ENCODE peak calls at places on chromosomes 5 and 9, in four cellular contexts. N is PC-3, M is GM23338, L is testis. K is an unnamed sample. For H3K36me3, the result is how much of the 10 kb centered on the place peaks cover.

GRCh38 chr9:115524467-115525059 is 406.6 kb upstream of the TNC start:
- DNase-seq in M (peak), L (peak), N (peak), K (peak)

GRCh38 chr5:170278611-170279500 is 18.7 kb downstream of the LCP2 start:
- DNase-seq in N (no peak), L (no peak), M (peak), K (no peak)

GRCh38 chr5:176929654-176930053 is 30.5 kb upstream of the HK3 start:
- DNase-seq in L (no peak), M (no peak), N (no peak), K (no peak)

GRCh38 chr5:137833463-137833862 is 34.2 kb upstream of the MYOT start:
- DNase-seq in N (peak), M (peak), L (no peak), K (peak)

GRCh38 chr5:116788851-116789403 is 214.3 kb upstream of the SEMA6A start:
- DNase-seq in M (no peak), N (no peak), L (no peak), K (no peak)

GRCh38 chr5:61332891-61333350 is 863 bp downstream of the ZSWIM6 start:
- DNase-seq in M (peak), L (peak), N (peak), K (peak)

GRCh38 chr5:113434889-113435288 is at the start of gene TSSK1B:
- DNase-seq in N (no peak), M (no peak), L (no peak), K (no peak)

GRCh38 chr5:145429170-145429569 is 406.0 kb downstream of the PRELID2 start:
- DNase-seq in L (no peak), N (no peak), M (no peak), K (no peak)

GRCh38 chr5:33650911-33651310 is 210.1 kb downstream of the TARS1 start:
- DNase-seq in N (peak), M (no peak), L (no peak), K (no peak)

GRCh38 chr5:107779472-107779871 is 108.7 kb upstream of the EFNA5 start:
- DNase-seq in M (no peak), N (no peak), L (no peak), K (no peak)

GRCh38 chr5:81750308-81751008 is 439 bp downstream of the SSBP2 start:
- DNase-seq in L (peak), M (peak), N (no peak), K (peak)

GRCh38 chr5:180604271-180604670 is 13.0 kb upstream of the SCGB3A1 start:
- DNase-seq in N (no peak), L (no peak), M (no peak), K (no peak)

GRCh38 chr5:77282337-77283027 is 72.0 kb downstream of the PDE8B start:
- DNase-seq in L (no peak), N (peak), M (peak), K (no peak)

GRCh38 chr9:69745716-69746538 is 13.9 kb downstream of the PTAR1 start:
- DNase-seq in M (peak), L (no peak), N (peak), K (peak)

GRCh38 chr9:117278020-117278419 is 136.8 kb downstream of the ASTN2 start:
- DNase-seq in M (no peak), N (no peak), L (no peak), K (no peak)

GRCh38 chr9:8417341-8417740 is 617.8 kb upstream of the DMAC1 start:
- DNase-seq in L (no peak), N (no peak), M (no peak), K (no peak)

GRCh38 chr9:138112090-138112748 is 234.6 kb downstream of the CACNA1B start:
- DNase-seq in L (no peak), N (no peak), M (no peak), K (no peak)

GRCh38 chr5:137629646-137630045 is 106.2 kb downstream of the KLHL3 start:
- DNase-seq in M (peak), L (no peak), N (peak), K (no peak)

GRCh38 chr9:20729545-20729944 is 45.5 kb downstream of the FOCAD start:
- DNase-seq in N (peak), M (no peak), L (no peak), K (no peak)

GRCh38 chr9:132267660-132268059 is 87.1 kb downstream of the SETX start:
- DNase-seq in M (no peak), N (no peak), L (peak), K (no peak)

GRCh38 chr5:176822426-176823075 is 12.2 kb downstream of the UNC5A start:
- DNase-seq in M (no peak), N (peak), L (no peak), K (peak)

GRCh38 chr5:13994606-13995336 is 50.3 kb upstream of the DNAH5 start:
- DNase-seq in N (no peak), L (no peak), M (no peak), K (no peak)

GRCh38 chr5:115549154-115549553 is 4.6 kb upstream of the FEM1C start:
- DNase-seq in N (peak), L (no peak), M (peak), K (peak)

GRCh38 chr5:41176952-41177351 is 36.4 kb downstream of the C6 start:
- DNase-seq in M (no peak), L (no peak), N (peak), K (no peak)

GRCh38 chr5:107365355-107366109 is 305.2 kb downstream of the EFNA5 start:
- DNase-seq in L (no peak), N (peak), M (peak), K (no peak)

GRCh38 chr9:75976549-75976948 is 86.1 kb downstream of the PCSK5 start:
- DNase-seq in M (no peak), L (no peak), N (no peak), K (no peak)

GRCh38 chr9:101350285-101350684 is 34.5 kb downstream of the BAAT start:
- DNase-seq in N (no peak), L (no peak), M (no peak), K (no peak)

GRCh38 chr9:27673626-27674025 is 100.3 kb upstream of the C9orf72 start:
- DNase-seq in M (no peak), N (no peak), L (no peak), K (no peak)

GRCh38 chr9:131191857-131192256 is 66.5 kb downstream of the NUP214 start:
- DNase-seq in N (no peak), M (no peak), L (no peak), K (no peak)

GRCh38 chr5:135193213-135194125 is 159.4 kb upstream of the PITX1 start:
- DNase-seq in N (peak), L (no peak), M (no peak), K (no peak)

GRCh38 chr9:124040935-124041816 is 29.6 kb downstream of the LHX2 start:
- DNase-seq in M (peak), N (no peak), L (peak), K (peak)

GRCh38 chr5:65263291-65263690 is 218.4 kb downstream of the ADAMTS6 start:
- DNase-seq in L (no peak), N (no peak), M (no peak), K (no peak)

DNA sequence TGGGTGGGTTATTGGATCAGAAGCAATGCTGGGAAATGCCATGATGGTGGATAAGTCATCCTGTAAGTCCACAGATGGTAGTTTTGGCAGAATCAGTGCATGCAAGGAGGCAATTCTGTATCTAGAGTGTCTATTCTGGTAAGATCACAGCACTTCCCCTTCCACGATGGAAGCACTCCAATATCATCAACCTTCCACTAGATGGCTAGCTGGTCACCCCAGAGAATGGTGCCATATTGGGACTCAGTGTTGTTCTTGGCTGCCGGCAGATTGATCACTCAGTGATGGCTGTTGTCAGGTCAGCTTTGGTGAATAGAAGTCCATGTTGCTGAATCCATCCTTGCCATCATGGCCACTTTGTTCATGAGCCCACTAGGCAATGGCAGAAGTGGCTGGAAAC is 553.5 kb downstream of the CSNK1G3 start:
- DNase-seq in M (no peak), N (no peak), L (no peak), K (no peak)
- TF ChIP-seq CTCF in M (no peak), N (no peak), L (no peak), K (peak)

GRCh38 chr9:114247491-114247890 is 75.4 kb upstream of the ORM1 start:
- DNase-seq in L (no peak), N (no peak), M (no peak), K (no peak)
- H3K36me3 ChIP-seq in L (under half), N (under half), M (under half), K (under half)

GRCh38 chr5:98774192-98775046 is 956 bp downstream of the RGMB start:
- DNase-seq in M (peak), L (peak), N (peak), K (peak)
- H3K4me3 ChIP-seq in M (peak), L (peak), N (peak), K (peak)

GRCh38 chr9:135746565-135746964 is 44.6 kb downstream of the KCNT1 start:
- DNase-seq in N (no peak), M (no peak), L (no peak), K (no peak)
- TF ChIP-seq CTCF in N (no peak), M (no peak), L (no peak), K (no peak)

DNA sequence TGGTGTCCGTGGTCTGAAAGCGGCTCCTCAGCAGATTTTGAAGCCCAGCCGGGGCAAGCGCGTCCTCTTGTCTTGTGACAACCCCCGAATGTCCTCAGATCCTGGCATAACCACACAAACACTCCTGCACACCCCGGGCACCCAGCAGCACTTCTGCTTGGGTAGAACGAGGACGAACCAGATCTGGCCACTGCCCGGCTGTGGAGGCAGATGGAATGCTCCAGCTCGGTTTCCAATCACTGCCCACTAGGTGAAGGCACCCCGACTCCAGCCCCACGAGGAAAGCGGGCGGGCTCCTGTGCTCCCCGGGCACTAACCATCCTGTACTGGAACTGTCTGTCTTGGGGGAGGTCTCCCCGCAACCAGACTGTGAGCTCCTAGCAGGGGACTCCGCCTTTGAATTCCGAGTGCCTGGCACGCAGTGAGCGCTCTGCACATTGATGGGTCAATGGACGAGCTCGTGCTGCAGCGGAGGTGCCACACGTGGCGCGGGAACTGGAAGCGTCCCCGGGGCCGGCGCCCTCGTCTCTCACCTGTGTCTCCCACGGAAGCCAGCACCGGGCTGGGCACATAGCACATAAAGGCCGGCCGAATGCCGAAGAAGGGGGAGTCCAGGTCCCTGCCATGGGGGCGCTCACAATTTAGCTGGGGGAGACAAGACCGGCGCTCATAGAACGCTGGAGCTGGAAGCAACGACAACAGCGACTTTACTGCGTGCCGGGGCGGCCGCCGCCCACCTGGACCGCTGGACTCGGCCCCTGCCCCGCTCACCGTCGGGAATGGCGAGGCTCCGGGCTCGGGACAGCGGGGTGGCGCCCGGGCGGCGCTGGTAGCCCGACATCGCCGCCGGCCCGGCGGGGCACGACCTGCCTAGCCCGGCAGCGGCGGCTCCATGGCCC is 608 bp downstream of the ENTR1 start:
- DNase-seq in N (peak), L (peak), M (peak), K (no peak)
- H3K36me3 ChIP-seq in N (under half), L (under half), M (under half), K (half or more)

GRCh38 chr5:11902304-11902703 is 1.9 kb downstream of the CTNND2 start:
- DNase-seq in L (no peak), N (no peak), M (no peak), K (peak)
- H3K4me3 ChIP-seq in L (no peak), N (no peak), M (peak), K (no peak)

GRCh38 chr5:20832204-20833080 is 844.4 kb upstream of the CDH18 start:
- DNase-seq in L (no peak), M (peak), N (no peak), K (no peak)
- TF ChIP-seq CTCF in L (no peak), M (no peak), N (no peak), K (no peak)

GRCh38 chr5:623531-623930 is 11.4 kb downstream of the CEP72 start:
- DNase-seq in N (no peak), L (no peak), M (no peak), K (no peak)
- H3K36me3 ChIP-seq in N (half or more), L (under half), M (under half), K (half or more)

DNA sequence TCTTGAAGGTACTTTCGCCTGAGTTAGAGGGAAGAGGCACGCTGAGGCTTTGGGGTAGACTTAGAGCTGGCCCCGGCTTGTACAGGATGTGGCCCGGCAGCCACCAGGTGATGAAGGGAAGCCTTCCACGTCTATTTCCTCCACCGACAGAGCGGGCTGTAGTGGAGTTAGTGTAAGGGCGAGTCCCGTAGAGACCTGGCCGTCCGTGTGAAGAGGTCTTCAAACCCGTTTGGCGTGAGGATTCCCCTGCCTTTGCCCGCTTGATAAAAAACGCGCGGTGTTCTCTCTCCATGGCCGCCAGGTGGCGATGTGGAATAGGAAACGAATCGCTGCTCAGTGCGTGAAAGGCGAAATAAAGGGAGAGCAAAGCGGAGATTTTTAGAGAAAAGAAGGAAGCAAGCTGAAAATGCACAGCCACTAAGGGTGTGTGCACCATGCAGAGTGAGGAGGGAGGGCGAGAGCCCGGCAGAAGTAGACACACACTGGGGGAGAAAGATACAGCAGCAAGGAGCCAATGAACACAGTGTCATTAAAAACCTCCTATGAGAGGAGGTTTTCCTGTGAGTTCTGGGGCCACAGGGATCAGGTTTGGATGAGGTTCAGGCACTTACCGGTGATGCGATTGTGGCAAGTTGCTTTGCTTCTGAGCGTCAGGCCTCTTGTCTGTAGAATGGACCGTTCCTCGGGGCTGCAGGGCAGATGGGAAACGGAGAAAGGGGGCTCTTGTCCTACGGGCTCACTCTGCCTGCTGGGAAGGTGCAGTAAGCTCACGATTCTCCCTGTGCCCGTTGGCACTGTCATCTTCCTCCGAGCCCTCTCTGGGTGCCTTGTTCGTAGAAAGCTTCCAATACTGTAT is 34.2 kb downstream of the STC2 start:
- DNase-seq in N (peak), M (peak), L (peak), K (peak)
- H3K4me3 ChIP-seq in N (peak), M (peak), L (peak), K (peak)